ENCODE peak calls at places on chromosomes 5 and 9, in six cellular contexts. One of them, this sample, is unnamed.

GRCh38 chr5:72252574-72253155 is 67.4 kb downstream of the MRPS27 start:
- DNase-seq in activated T-cell treated with anti-CD3 and anti-CD28 coated beads, Interleukin-2, amount 50 U/mL, for 72 hours: no peak
- DNase-seq in uterus: no peak
- DNase-seq in fibroblast of lung: no peak
- DNase-seq in GM12892: no peak
- DNase-seq in stimulated activated CD4-positive, alpha-beta T cell treated with anti-CD3 and anti-CD28 coated beads, TNF-alpha, amount 100 ng/mL, for 4 hours: no peak
- DNase-seq in this sample: peak

GRCh38 chr5:157855404-157855994 is 3.4 kb downstream of the CLINT1 start:
- DNase-seq in activated T-cell treated with anti-CD3 and anti-CD28 coated beads, Interleukin-2, amount 50 U/mL, for 72 hours: no peak
- DNase-seq in uterus: peak
- DNase-seq in fibroblast of lung: peak
- DNase-seq in GM12892: no peak
- DNase-seq in stimulated activated CD4-positive, alpha-beta T cell treated with anti-CD3 and anti-CD28 coated beads, TNF-alpha, amount 100 ng/mL, for 4 hours: no peak
- DNase-seq in this sample: peak

GRCh38 chr5:107554776-107555424 is 115.8 kb downstream of the EFNA5 start:
- DNase-seq in activated T-cell treated with anti-CD3 and anti-CD28 coated beads, Interleukin-2, amount 50 U/mL, for 72 hours: no peak
- DNase-seq in uterus: no peak
- DNase-seq in fibroblast of lung: no peak
- DNase-seq in GM12892: no peak
- DNase-seq in stimulated activated CD4-positive, alpha-beta T cell treated with anti-CD3 and anti-CD28 coated beads, TNF-alpha, amount 100 ng/mL, for 4 hours: no peak
- DNase-seq in this sample: no peak

GRCh38 chr5:90289837-90290236 is 119.7 kb downstream of the CETN3 start:
- DNase-seq in activated T-cell treated with anti-CD3 and anti-CD28 coated beads, Interleukin-2, amount 50 U/mL, for 72 hours: no peak
- DNase-seq in uterus: no peak
- DNase-seq in fibroblast of lung: peak
- DNase-seq in GM12892: no peak
- DNase-seq in stimulated activated CD4-positive, alpha-beta T cell treated with anti-CD3 and anti-CD28 coated beads, TNF-alpha, amount 100 ng/mL, for 4 hours: no peak
- DNase-seq in this sample: no peak

GRCh38 chr5:60972225-60972624 is 27.2 kb downstream of the NDUFAF2 start:
- DNase-seq in activated T-cell treated with anti-CD3 and anti-CD28 coated beads, Interleukin-2, amount 50 U/mL, for 72 hours: peak
- DNase-seq in uterus: no peak
- DNase-seq in fibroblast of lung: no peak
- DNase-seq in GM12892: no peak
- DNase-seq in stimulated activated CD4-positive, alpha-beta T cell treated with anti-CD3 and anti-CD28 coated beads, TNF-alpha, amount 100 ng/mL, for 4 hours: peak
- DNase-seq in this sample: no peak

GRCh38 chr5:124057815-124058231 is 545.8 kb downstream of the CSNK1G3 start:
- DNase-seq in activated T-cell treated with anti-CD3 and anti-CD28 coated beads, Interleukin-2, amount 50 U/mL, for 72 hours: no peak
- DNase-seq in uterus: no peak
- DNase-seq in fibroblast of lung: no peak
- DNase-seq in GM12892: no peak
- DNase-seq in stimulated activated CD4-positive, alpha-beta T cell treated with anti-CD3 and anti-CD28 coated beads, TNF-alpha, amount 100 ng/mL, for 4 hours: no peak
- DNase-seq in this sample: no peak

GRCh38 chr5:20088361-20088760 is 100.4 kb upstream of the CDH18 start:
- DNase-seq in activated T-cell treated with anti-CD3 and anti-CD28 coated beads, Interleukin-2, amount 50 U/mL, for 72 hours: no peak
- DNase-seq in uterus: no peak
- DNase-seq in fibroblast of lung: peak
- DNase-seq in GM12892: no peak
- DNase-seq in stimulated activated CD4-positive, alpha-beta T cell treated with anti-CD3 and anti-CD28 coated beads, TNF-alpha, amount 100 ng/mL, for 4 hours: no peak
- DNase-seq in this sample: no peak

GRCh38 chr5:141691867-141692532 is 10.0 kb upstream of the ARAP3 start:
- DNase-seq in activated T-cell treated with anti-CD3 and anti-CD28 coated beads, Interleukin-2, amount 50 U/mL, for 72 hours: peak
- DNase-seq in uterus: peak
- DNase-seq in fibroblast of lung: peak
- DNase-seq in GM12892: peak
- DNase-seq in stimulated activated CD4-positive, alpha-beta T cell treated with anti-CD3 and anti-CD28 coated beads, TNF-alpha, amount 100 ng/mL, for 4 hours: peak
- DNase-seq in this sample: peak

GRCh38 chr9:92641092-92641809 is 28.7 kb downstream of the IPPK start:
- DNase-seq in activated T-cell treated with anti-CD3 and anti-CD28 coated beads, Interleukin-2, amount 50 U/mL, for 72 hours: no peak
- DNase-seq in uterus: no peak
- DNase-seq in fibroblast of lung: no peak
- DNase-seq in GM12892: no peak
- DNase-seq in stimulated activated CD4-positive, alpha-beta T cell treated with anti-CD3 and anti-CD28 coated beads, TNF-alpha, amount 100 ng/mL, for 4 hours: no peak
- DNase-seq in this sample: no peak